ENCODE peak calls at places on chromosomes 3 and 15, in five cellular contexts. M is heart right ventricle, S is AG09309, O is AG04450, Y is thoracic aorta. X is an unnamed sample.

GRCh38 chr3:100635273-100635701 is 25.9 kb downstream of the ADGRG7 start:
- DNase-seq in O (no peak), Y (no peak), S (no peak), M (no peak), X (no peak)

GRCh38 chr15:24862726-24863521 is 91.9 kb upstream of the SNRPN start:
- DNase-seq in S (no peak), Y (no peak), M (no peak), O (no peak), X (no peak)

GRCh38 chr3:159881828-159882309 is 106.8 kb upstream of the IL12A start:
- DNase-seq in Y (no peak), M (peak), O (no peak), S (no peak), X (no peak)

GRCh38 chr3:127744875-127745274 is 72.1 kb downstream of the ABTB1 start:
- DNase-seq in S (no peak), O (no peak), Y (no peak), M (no peak), X (no peak)

GRCh38 chr15:35696767-35697231 is 150.8 kb upstream of the DPH6 start:
- DNase-seq in O (peak), M (no peak), S (no peak), Y (no peak), X (peak)

GRCh38 chr3:132788299-132788698 is 66.1 kb upstream of the NPHP3 start:
- DNase-seq in S (peak), M (peak), Y (peak), O (peak), X (peak)

GRCh38 chr3:97827741-97828471 is 6.1 kb downstream of the CRYBG3 start:
- DNase-seq in Y (no peak), S (no peak), O (no peak), M (no peak), X (no peak)

GRCh38 chr15:39194431-39194830 is 386.4 kb upstream of the THBS1 start:
- DNase-seq in S (peak), O (no peak), M (no peak), Y (no peak), X (peak)

GRCh38 chr3:153087595-153088566 is 74.1 kb upstream of the RAP2B start:
- DNase-seq in S (peak), Y (no peak), O (peak), M (peak), X (peak)

GRCh38 chr15:74200394-74200793 is 2.2 kb downstream of the STRA6 start:
- DNase-seq in O (no peak), S (no peak), M (peak), Y (peak), X (no peak)

GRCh38 chr3:99430348-99431134 is 207.9 kb upstream of the COL8A1 start:
- DNase-seq in M (no peak), Y (no peak), S (no peak), O (no peak), X (no peak)

GRCh38 chr3:112623717-112624116 is 17.2 kb downstream of the CCDC80 start:
- DNase-seq in M (no peak), Y (no peak), O (no peak), S (no peak), X (no peak)

GRCh38 chr15:66065325-66065724 is 188.2 kb downstream of the MEGF11 start:
- DNase-seq in S (no peak), O (no peak), M (no peak), Y (no peak), X (no peak)

GRCh38 chr3:73605861-73606260 is 18.9 kb downstream of the PDZRN3 start:
- DNase-seq in O (no peak), S (no peak), Y (no peak), M (no peak), X (no peak)

GRCh38 chr3:73602171-73602570 is 22.6 kb downstream of the PDZRN3 start:
- DNase-seq in Y (no peak), M (no peak), S (peak), O (no peak), X (peak)

GRCh38 chr3:73605388-73605787 is 19.4 kb downstream of the PDZRN3 start:
- DNase-seq in O (no peak), Y (no peak), S (peak), M (no peak), X (peak)

GRCh38 chr3:73604491-73604890 is 20.2 kb downstream of the PDZRN3 start:
- DNase-seq in Y (no peak), M (no peak), S (no peak), O (no peak), X (peak)

GRCh38 chr3:73603771-73604171 is 21.0 kb downstream of the PDZRN3 start:
- DNase-seq in S (no peak), M (no peak), Y (no peak), O (no peak), X (peak)
- H3K4me3 ChIP-seq in S (no peak), M (no peak), Y (peak), O (no peak), X (no peak)

GRCh38 chr15:92346063-92346462 is 47.6 kb upstream of the ST8SIA2 start:
- DNase-seq in S (no peak), Y (no peak), M (no peak), O (no peak), X (no peak)

GRCh38 chr15:92339361-92339760 is 54.3 kb upstream of the ST8SIA2 start:
- DNase-seq in M (no peak), S (no peak), Y (no peak), O (no peak), X (no peak)

GRCh38 chr15:92343869-92344643 is 49.6 kb upstream of the ST8SIA2 start:
- DNase-seq in O (no peak), M (peak), Y (no peak), S (no peak), X (no peak)
- H3K4me3 ChIP-seq in O (no peak), M (no peak), Y (no peak), S (no peak), X (no peak)

GRCh38 chr3:11479230-11479620 is 164.5 kb downstream of the VGLL4 start:
- DNase-seq in Y (no peak), O (no peak), M (no peak), S (no peak), X (no peak)
- H3K4me3 ChIP-seq in Y (no peak), O (no peak), M (no peak), S (no peak), X (no peak)

GRCh38 chr3:81761904-81762565 is 590 bp upstream of the GBE1 start:
- DNase-seq in S (no peak), O (no peak), M (no peak), Y (no peak), X (no peak)

GRCh38 chr3:81764665-81765064 is 3.2 kb upstream of the GBE1 start:
- DNase-seq in M (no peak), Y (no peak), O (no peak), S (no peak), X (peak)

GRCh38 chr3:81758275-81758674 is 3.2 kb downstream of the GBE1 start:
- DNase-seq in O (no peak), M (no peak), S (peak), Y (peak), X (peak)

GRCh38 chr3:81760924-81761903 is at the start of gene GBE1:
- DNase-seq in Y (peak), S (peak), M (peak), O (peak), X (peak)

DNA sequence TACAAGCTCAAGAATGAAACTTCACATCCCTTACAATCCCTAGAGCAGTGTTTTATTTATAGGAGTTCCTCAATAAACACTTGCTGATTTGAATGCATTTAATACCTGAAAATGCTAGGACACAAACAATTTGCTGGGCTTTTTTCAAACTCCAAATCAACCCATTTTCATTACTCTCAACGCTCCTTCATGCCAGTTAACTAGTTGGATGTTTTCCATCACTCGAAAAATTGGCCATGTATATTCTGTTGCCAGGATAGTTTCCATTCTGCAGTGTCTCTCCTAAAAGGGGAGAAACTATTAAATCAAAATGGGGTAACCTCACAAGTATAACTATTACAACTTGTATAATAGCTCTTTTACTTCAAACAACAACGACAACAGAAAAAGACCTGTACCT is 1.2 kb downstream of the GBE1 start:
- DNase-seq in O (no peak), Y (no peak), S (no peak), M (no peak), X (no peak)
- H3K4me3 ChIP-seq in O (peak), Y (peak), S (peak), M (peak), X (peak)

X was measured in skeletal muscle cell.